ENCODE peak calls at places on chromosomes 12 and 14, in ten cellular contexts. T is breast epithelium; R is Peyer's patch; U is mesothelial cell of epicardium; H is Calu3; S is epithelial cell of esophagus; A is prostate gland; L is colonic mucosa; V is CD8-positive, alpha-beta T cell; B is mucosa of descending colon. K is an unnamed sample.

GRCh38 chr12:112374166-112374740 is 8.0 kb downstream of the HECTD4 start:
- DNase-seq in T (no peak), R (no peak), U (no peak), H (no peak), S (no peak), A (no peak), L (no peak), V (no peak), B (no peak), K (no peak)

GRCh38 chr12:24895612-24896011 is 53.3 kb downstream of the BCAT1 start:
- DNase-seq in T (no peak), R (no peak), U (no peak), H (no peak), S (no peak), A (no peak), L (no peak), V (no peak), B (no peak), K (no peak)

GRCh38 chr12:80472912-80473500 is 29.0 kb downstream of the PTPRQ start:
- DNase-seq in T (no peak), R (no peak), U (no peak), H (peak), S (peak), A (no peak), L (no peak), V (no peak), B (no peak), K (no peak)

GRCh38 chr12:56087220-56087619 is 7.3 kb downstream of the ERBB3 start:
- DNase-seq in T (peak), R (peak), U (no peak), H (peak), S (peak), A (peak), L (peak), V (no peak), B (peak), K (no peak)

GRCh38 chr12:80230068-80230467 is 130.7 kb downstream of the OTOGL start:
- DNase-seq in T (no peak), R (no peak), U (no peak), H (no peak), S (no peak), A (no peak), L (no peak), V (no peak), B (no peak), K (no peak)

GRCh38 chr12:104054681-104055346 is 4.8 kb upstream of the GLT8D2 start:
- DNase-seq in T (no peak), R (no peak), U (no peak), H (no peak), S (no peak), A (no peak), L (no peak), V (no peak), B (no peak), K (no peak)

GRCh38 chr12:12819752-12820311 is 6.7 kb downstream of the DDX47 start:
- DNase-seq in T (no peak), R (no peak), U (no peak), H (no peak), S (peak), A (peak), L (no peak), V (no peak), B (no peak), K (no peak)

GRCh38 chr12:102748704-102749103 is 168.3 kb downstream of the PAH start:
- DNase-seq in T (no peak), R (no peak), U (no peak), H (no peak), S (no peak), A (no peak), L (no peak), V (no peak), B (no peak), K (no peak)

GRCh38 chr14:46999661-47000060 is 348.1 kb upstream of the RPL10L start:
- DNase-seq in T (no peak), R (no peak), U (no peak), H (no peak), S (peak), A (no peak), L (no peak), V (no peak), B (no peak), K (no peak)

GRCh38 chr14:99809864-99810854 is 16.9 kb downstream of the EML1 start:
- DNase-seq in T (no peak), R (no peak), U (no peak), H (no peak), S (no peak), A (no peak), L (no peak), V (no peak), B (peak), K (no peak)

GRCh38 chr14:72608391-72609204 is 285.3 kb downstream of the DPF3 start:
- DNase-seq in T (no peak), R (no peak), U (no peak), H (no peak), S (peak), A (no peak), L (peak), V (no peak), B (no peak), K (peak)

GRCh38 chr14:77862154-77862783 is 62.4 kb downstream of the ADCK1 start:
- DNase-seq in T (peak), R (peak), U (peak), H (peak), S (peak), A (peak), L (peak), V (peak), B (peak), K (peak)

GRCh38 chr12:93197067-93197593 is 180.6 kb upstream of the NUDT4 start:
- DNase-seq in T (no peak), R (no peak), U (no peak), H (no peak), S (peak), A (no peak), L (no peak), V (no peak), B (no peak), K (no peak)

GRCh38 chr12:69350002-69350626 is 1.9 kb downstream of the LYZ start:
- DNase-seq in T (no peak), R (no peak), U (no peak), H (no peak), S (no peak), A (no peak), L (no peak), V (no peak), B (no peak), K (no peak)

GRCh38 chr12:65943388-65944137 is 119.3 kb downstream of the HMGA2 start:
- DNase-seq in T (no peak), R (no peak), U (no peak), H (no peak), S (no peak), A (no peak), L (no peak), V (no peak), B (no peak), K (no peak)

GRCh38 chr12:124434364-124434763 is 133.0 kb downstream of the NCOR2 start:
- DNase-seq in T (no peak), R (no peak), U (no peak), H (no peak), S (no peak), A (no peak), L (no peak), V (no peak), B (no peak), K (no peak)

GRCh38 chr14:91281346-91281745 is 36.8 kb upstream of the GPR68 start:
- DNase-seq in T (no peak), R (no peak), U (no peak), H (no peak), S (peak), A (no peak), L (no peak), V (no peak), B (no peak), K (no peak)

DNA sequence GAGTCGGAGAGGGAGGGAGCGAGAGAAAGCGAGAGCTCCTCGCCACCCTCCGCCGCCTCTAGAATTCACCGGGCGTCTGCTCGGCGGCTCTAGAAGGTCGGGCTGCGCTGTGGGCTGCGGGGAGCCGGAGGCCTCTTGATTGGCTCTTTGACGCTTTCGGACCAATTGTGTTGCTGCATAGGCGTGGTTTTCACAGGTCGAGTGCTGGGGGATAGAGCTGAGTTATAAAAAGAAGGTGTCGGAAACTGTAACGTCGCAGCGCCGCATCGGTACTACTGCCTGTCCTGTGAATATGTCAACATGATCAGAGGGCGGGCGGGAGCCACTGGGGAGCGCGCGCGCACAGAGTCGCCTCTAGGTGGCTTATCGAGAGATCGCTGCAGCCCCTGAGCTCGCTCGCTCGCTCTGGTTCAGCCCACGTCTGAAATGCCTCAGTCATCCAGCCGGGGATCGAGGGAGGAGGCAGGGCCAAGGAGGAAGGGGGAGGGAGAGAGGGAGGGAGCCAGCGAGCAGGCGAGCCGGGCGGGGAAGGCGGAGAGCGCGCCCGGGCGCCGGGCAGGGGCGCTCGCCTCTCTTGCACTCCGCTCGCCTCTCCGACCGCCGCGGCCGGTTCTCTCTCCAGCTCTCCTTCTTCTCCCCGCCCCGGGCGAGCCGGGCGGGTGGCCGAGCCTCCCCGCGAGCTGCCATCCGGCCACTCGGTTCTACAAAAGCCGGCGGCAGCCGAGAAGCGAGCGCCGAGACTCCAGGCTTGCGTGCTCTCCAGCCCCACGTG is at the start of gene TBX3:
- DNase-seq in T (peak), R (peak), U (peak), H (peak), S (peak), A (peak), L (peak), V (peak), B (peak), K (peak)
- TF ChIP-seq CTCF in T (peak), R (peak), U (peak), H (peak), S (peak), A (peak), L (peak), V (no peak), B (peak), K (peak)

DNA sequence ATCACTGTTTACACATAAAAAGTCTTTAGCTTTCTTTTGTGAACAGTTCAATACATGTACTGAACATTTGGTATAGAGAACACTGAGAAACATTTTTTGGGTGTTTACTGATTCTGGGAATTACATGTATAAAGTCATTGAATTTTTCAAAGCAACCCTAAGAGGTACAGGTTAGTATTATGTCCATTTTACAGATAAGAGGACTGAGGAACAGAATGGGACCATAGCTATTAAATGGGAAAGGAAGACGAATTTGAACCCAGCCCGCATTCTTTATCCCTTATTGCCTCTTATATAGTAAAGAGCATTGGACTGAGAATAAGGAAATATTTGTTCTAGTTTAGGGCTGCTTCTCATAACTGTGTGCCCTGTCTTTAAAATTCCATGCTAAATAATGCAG is 889 bp upstream of the KANSL2 start:
- DNase-seq in T (no peak), R (no peak), U (no peak), H (no peak), S (no peak), A (no peak), L (no peak), V (no peak), B (no peak), K (no peak)
- TF ChIP-seq CTCF in T (no peak), R (no peak), U (no peak), H (no peak), S (no peak), A (no peak), L (no peak), V (no peak), B (no peak), K (no peak)

DNA sequence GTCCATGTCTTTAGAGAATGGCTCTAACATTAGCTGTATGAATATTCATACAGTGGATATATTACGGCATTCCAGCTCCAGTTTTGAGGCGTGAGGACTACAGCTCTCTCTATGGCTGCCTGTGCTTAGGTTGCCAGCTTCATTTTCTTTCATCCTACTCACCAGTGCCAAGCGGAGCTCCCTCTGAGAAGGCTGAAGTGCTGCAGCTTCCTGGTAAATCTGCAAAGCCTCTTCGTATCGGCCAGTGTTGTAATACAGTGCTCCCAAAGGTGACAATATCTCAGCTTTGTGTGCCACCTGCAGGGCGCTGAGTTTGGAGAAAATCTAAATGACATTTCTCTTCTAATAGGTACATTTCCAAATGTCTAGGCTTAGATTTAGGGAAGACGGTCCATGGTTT is 19.8 kb upstream of the OVCH1 start:
- DNase-seq in T (no peak), R (peak), U (no peak), H (peak), S (peak), A (peak), L (no peak), V (no peak), B (no peak), K (no peak)
- TF ChIP-seq CTCF in T (no peak), R (peak), U (no peak), H (peak), S (peak), A (no peak), L (no peak), V (no peak), B (no peak), K (no peak)

GRCh38 chr12:116141110-116141832 is 136.2 kb downstream of the MED13L start:
- DNase-seq in T (no peak), R (no peak), U (no peak), H (no peak), S (no peak), A (no peak), L (no peak), V (no peak), B (no peak), K (no peak)
- TF ChIP-seq CTCF in T (no peak), R (peak), U (no peak), H (no peak), S (no peak), A (no peak), L (no peak), V (peak), B (no peak), K (no peak)

DNA sequence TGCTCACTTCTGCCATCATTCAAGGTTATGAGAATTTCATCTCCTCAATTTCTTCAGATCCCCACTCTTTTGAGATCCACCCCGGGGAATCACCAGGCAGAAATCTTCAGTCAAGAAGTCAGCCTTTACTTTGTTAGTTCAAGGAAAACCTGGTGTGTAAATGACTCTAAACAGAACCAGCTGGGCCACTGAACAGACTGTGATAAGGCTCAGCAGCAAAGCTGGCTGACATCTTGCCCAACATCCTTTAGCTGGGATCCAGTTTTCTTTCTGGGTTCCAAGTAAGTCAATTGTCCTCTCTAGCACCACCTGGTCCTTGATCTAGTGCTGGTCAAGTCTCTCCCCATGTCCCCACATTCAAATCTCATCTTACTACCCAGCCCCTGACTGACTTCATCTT is 11.6 kb downstream of the CLMN start:
- DNase-seq in T (no peak), R (no peak), U (no peak), H (no peak), S (no peak), A (no peak), L (no peak), V (no peak), B (no peak), K (no peak)
- TF ChIP-seq CTCF in T (no peak), R (no peak), U (no peak), H (no peak), S (no peak), A (no peak), L (no peak), V (no peak), B (no peak), K (no peak)

GRCh38 chr12:20460956-20461355 is 92.6 kb downstream of the PDE3A start:
- DNase-seq in T (no peak), R (no peak), U (no peak), H (no peak), S (no peak), A (no peak), L (no peak), V (no peak), B (no peak), K (no peak)

GRCh38 chr12:20459920-20460319 is 91.6 kb downstream of the PDE3A start:
- DNase-seq in T (no peak), R (no peak), U (no peak), H (no peak), S (no peak), A (no peak), L (no peak), V (no peak), B (no peak), K (no peak)

GRCh38 chr12:20463920-20464524 is 95.7 kb downstream of the PDE3A start:
- DNase-seq in T (no peak), R (no peak), U (no peak), H (peak), S (peak), A (no peak), L (no peak), V (no peak), B (no peak), K (no peak)
- TF ChIP-seq CTCF in T (no peak), R (peak), U (peak), H (peak), S (peak), A (peak), L (peak), V (peak), B (peak), K (peak)

K was measured in type B pancreatic cell.